ENCODE peak calls at places on chromosomes 6 and 20, in seven cellular contexts. One of them, this sample, is unnamed.

GRCh38 chr20:63553251-63553932 is 567 bp upstream of the FNDC11 start:
- DNase-seq in neuronal stem cell: peak; percentile 92
- DNase-seq in IMR-90: peak; percentile 83
- DNase-seq in mesendoderm: peak; percentile 91
- DNase-seq in trophoblast cell: peak; percentile 46
- DNase-seq in H1: peak; percentile 92
- DNase-seq in H9: peak; percentile 95
- DNase-seq in this sample: peak; percentile 89

GRCh38 chr6:156767603-156768467 is 9.3 kb upstream of the ARID1B start:
- DNase-seq in H1: no peak
- DNase-seq in trophoblast cell: peak; percentile 15
- DNase-seq in IMR-90: peak; percentile 68
- DNase-seq in mesendoderm: no peak
- DNase-seq in H9: no peak
- DNase-seq in neuronal stem cell: no peak
- DNase-seq in this sample: peak; percentile 27

GRCh38 chr20:20435453-20435852 is 67.5 kb downstream of the INSM1 start:
- DNase-seq in IMR-90: no peak
- DNase-seq in H9: no peak
- DNase-seq in mesendoderm: no peak
- DNase-seq in trophoblast cell: no peak
- DNase-seq in neuronal stem cell: no peak
- DNase-seq in H1: no peak
- DNase-seq in this sample: no peak

GRCh38 chr6:41442800-41443501 is 103.2 kb upstream of the FOXP4 start:
- DNase-seq in IMR-90: peak; percentile 27
- DNase-seq in H1: peak; percentile 71
- DNase-seq in neuronal stem cell: no peak
- DNase-seq in H9: peak; percentile 89
- DNase-seq in trophoblast cell: no peak
- DNase-seq in mesendoderm: peak; percentile 95
- DNase-seq in this sample: peak; percentile 52

GRCh38 chr6:30720738-30721197 is 616 bp downstream of the TUBB start:
- DNase-seq in IMR-90: peak; percentile 32
- DNase-seq in H9: peak; percentile 59
- DNase-seq in neuronal stem cell: no peak
- DNase-seq in mesendoderm: peak; percentile 81
- DNase-seq in H1: no peak
- DNase-seq in trophoblast cell: peak; percentile 54
- DNase-seq in this sample: peak; percentile 52

GRCh38 chr20:43948455-43948854 is 33.8 kb downstream of the TOX2 start:
- DNase-seq in mesendoderm: no peak
- DNase-seq in trophoblast cell: no peak
- DNase-seq in H9: no peak
- DNase-seq in H1: no peak
- DNase-seq in neuronal stem cell: no peak
- DNase-seq in IMR-90: no peak
- DNase-seq in this sample: no peak

GRCh38 chr6:136226027-136226673 is 24.0 kb downstream of the MTFR2 start:
- DNase-seq in H1: no peak
- DNase-seq in IMR-90: peak; percentile 67
- DNase-seq in mesendoderm: peak; percentile 45
- DNase-seq in trophoblast cell: peak; percentile 71
- DNase-seq in H9: peak; percentile 36
- DNase-seq in neuronal stem cell: peak; percentile 42
- DNase-seq in this sample: peak; percentile 70

GRCh38 chr6:150238294-150238693 is 95.5 kb downstream of the PPP1R14C start:
- DNase-seq in H1: no peak
- DNase-seq in H9: no peak
- DNase-seq in IMR-90: peak; percentile 16
- DNase-seq in mesendoderm: no peak
- DNase-seq in neuronal stem cell: no peak
- DNase-seq in trophoblast cell: no peak
- DNase-seq in this sample: no peak

GRCh38 chr6:122753688-122754056 is 25.8 kb upstream of the FABP7 start:
- DNase-seq in trophoblast cell: no peak
- DNase-seq in H1: no peak
- DNase-seq in neuronal stem cell: no peak
- DNase-seq in H9: no peak
- DNase-seq in mesendoderm: no peak
- DNase-seq in IMR-90: no peak
- DNase-seq in this sample: no peak

GRCh38 chr6:28841290-28841689 is 82.5 kb downstream of the TRIM27 start:
- DNase-seq in trophoblast cell: peak; percentile 29
- DNase-seq in neuronal stem cell: no peak
- DNase-seq in IMR-90: no peak
- DNase-seq in H9: peak; percentile 55
- DNase-seq in mesendoderm: peak; percentile 61
- DNase-seq in H1: no peak
- DNase-seq in this sample: no peak

GRCh38 chr6:14638932-14639875 is 521.6 kb downstream of the CD83 start:
- DNase-seq in trophoblast cell: peak; percentile 12
- DNase-seq in H1: no peak
- DNase-seq in H9: no peak
- DNase-seq in neuronal stem cell: peak; percentile 33
- DNase-seq in IMR-90: peak; percentile 60
- DNase-seq in mesendoderm: peak; percentile 66
- DNase-seq in this sample: peak; percentile 68

GRCh38 chr20:22453244-22454080 is 130.9 kb downstream of the FOXA2 start:
- DNase-seq in H9: no peak
- DNase-seq in IMR-90: no peak
- DNase-seq in neuronal stem cell: no peak
- DNase-seq in mesendoderm: peak; percentile 50
- DNase-seq in trophoblast cell: peak; percentile 39
- DNase-seq in H1: no peak
- DNase-seq in this sample: no peak

GRCh38 chr20:23873370-23874015 is 6.1 kb downstream of the CST5 start:
- DNase-seq in IMR-90: no peak
- DNase-seq in mesendoderm: no peak
- DNase-seq in H9: no peak
- DNase-seq in H1: no peak
- DNase-seq in trophoblast cell: no peak
- DNase-seq in neuronal stem cell: no peak
- DNase-seq in this sample: no peak

GRCh38 chr6:42864602-42865001 is 14.8 kb upstream of the RPL7L1 start:
- DNase-seq in neuronal stem cell: no peak
- DNase-seq in IMR-90: no peak
- DNase-seq in trophoblast cell: peak; percentile 26
- DNase-seq in H9: no peak
- DNase-seq in H1: no peak
- DNase-seq in mesendoderm: no peak
- DNase-seq in this sample: no peak

GRCh38 chr6:170256641-170257040 is 34.2 kb downstream of the DLL1 start:
- DNase-seq in mesendoderm: no peak
- DNase-seq in IMR-90: no peak
- DNase-seq in neuronal stem cell: no peak
- DNase-seq in H9: no peak
- DNase-seq in H1: no peak
- DNase-seq in trophoblast cell: no peak
- DNase-seq in this sample: no peak

GRCh38 chr20:48614593-48615274 is 213.1 kb downstream of the PREX1 start:
- DNase-seq in mesendoderm: no peak
- DNase-seq in trophoblast cell: no peak
- DNase-seq in neuronal stem cell: no peak
- DNase-seq in H9: no peak
- DNase-seq in H1: no peak
- DNase-seq in IMR-90: no peak
- DNase-seq in this sample: no peak

GRCh38 chr20:48615871-48616270 is 211.9 kb downstream of the PREX1 start:
- DNase-seq in H9: no peak
- DNase-seq in IMR-90: no peak
- DNase-seq in neuronal stem cell: no peak
- DNase-seq in trophoblast cell: no peak
- DNase-seq in mesendoderm: no peak
- DNase-seq in H1: no peak
- DNase-seq in this sample: no peak

GRCh38 chr20:48617481-48617880 is 210.3 kb downstream of the PREX1 start:
- DNase-seq in neuronal stem cell: no peak
- DNase-seq in trophoblast cell: no peak
- DNase-seq in IMR-90: no peak
- DNase-seq in mesendoderm: no peak
- DNase-seq in H1: no peak
- DNase-seq in H9: no peak
- DNase-seq in this sample: no peak

GRCh38 chr20:48618052-48618451 is 209.7 kb downstream of the PREX1 start:
- DNase-seq in trophoblast cell: no peak
- DNase-seq in IMR-90: no peak
- DNase-seq in neuronal stem cell: no peak
- DNase-seq in H1: no peak
- DNase-seq in mesendoderm: no peak
- DNase-seq in H9: no peak
- DNase-seq in this sample: no peak

DNA sequence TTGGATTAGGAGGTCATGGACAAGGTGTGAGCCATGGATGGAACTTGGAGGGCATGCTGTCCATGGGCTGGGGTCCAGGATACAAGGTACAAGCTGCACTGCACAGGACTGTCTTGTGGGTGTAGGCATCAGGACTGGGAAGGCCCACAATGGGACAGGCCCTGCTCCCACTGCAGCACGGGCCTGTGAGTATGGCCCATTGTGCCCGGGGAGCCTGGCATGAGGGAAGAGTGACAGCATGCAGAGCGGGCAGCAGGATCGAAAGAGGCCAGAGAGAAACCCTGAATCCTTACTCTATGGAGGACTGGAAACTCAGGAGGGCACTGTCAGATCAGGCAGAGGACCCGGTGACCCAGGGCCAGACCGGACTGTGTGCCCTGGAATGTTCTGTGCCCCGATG is 211.3 kb downstream of the PREX1 start:
- DNase-seq in H1: no peak
- DNase-seq in trophoblast cell: no peak
- DNase-seq in neuronal stem cell: no peak
- DNase-seq in IMR-90: no peak
- DNase-seq in mesendoderm: no peak
- DNase-seq in H9: no peak
- DNase-seq in this sample: no peak
- H4K8ac ChIP-seq in H1: no peak overlapping the region
- H4K8ac ChIP-seq in trophoblast cell: no peak overlapping the region
- H4K8ac ChIP-seq in neuronal stem cell: no peak overlapping the region
- H4K8ac ChIP-seq in IMR-90: no peak overlapping the region
- H4K8ac ChIP-seq in mesendoderm: no peak overlapping the region
- H4K8ac ChIP-seq in H9: no peak overlapping the region
- H4K8ac ChIP-seq in this sample: no peak overlapping the region

DNA sequence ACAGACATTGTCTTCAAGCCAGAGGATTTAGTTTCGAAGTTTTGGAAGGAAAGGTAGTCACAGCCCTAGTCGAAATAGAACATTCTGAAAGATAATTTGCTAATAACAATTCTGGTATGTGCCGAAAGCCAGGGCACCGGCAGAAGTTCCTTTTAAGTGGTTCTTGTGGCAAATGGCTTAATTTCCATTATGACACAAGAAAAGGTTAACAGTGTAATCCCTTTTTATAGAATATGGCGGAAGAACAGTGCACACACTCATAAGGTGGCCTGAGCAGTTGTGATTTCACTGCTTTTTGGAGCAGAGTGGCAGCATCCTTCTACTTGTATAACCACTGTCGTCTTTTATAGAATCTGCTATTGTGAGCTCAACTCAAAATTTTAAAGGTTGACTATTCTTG is 152.4 kb downstream of the SASH1 start:
- DNase-seq in IMR-90: no peak
- DNase-seq in trophoblast cell: no peak
- DNase-seq in mesendoderm: no peak
- DNase-seq in H9: no peak
- DNase-seq in H1: no peak
- DNase-seq in neuronal stem cell: no peak
- DNase-seq in this sample: no peak
- H3K9ac ChIP-seq in IMR-90: no peak overlapping the region
- H3K9ac ChIP-seq in trophoblast cell: no peak overlapping the region
- H3K9ac ChIP-seq in mesendoderm: no peak overlapping the region
- H3K9ac ChIP-seq in H9: no peak overlapping the region
- H3K9ac ChIP-seq in H1: no peak overlapping the region
- H3K9ac ChIP-seq in neuronal stem cell: no peak overlapping the region
- H3K9ac ChIP-seq in this sample: peak overlapping the region; percentile 88

GRCh38 chr20:50931306-50932015 is at the start of gene ADNP:
- DNase-seq in IMR-90: peak; percentile 86
- DNase-seq in H9: peak; percentile 92
- DNase-seq in trophoblast cell: peak; percentile 93
- DNase-seq in mesendoderm: peak; percentile 98
- DNase-seq in neuronal stem cell: peak; percentile 97
- DNase-seq in H1: peak; percentile 83
- DNase-seq in this sample: peak; percentile 93
- H4K8ac ChIP-seq in IMR-90: peak within 1 kb of the TSS; percentile 76
- H4K8ac ChIP-seq in H9: no peak within 1 kb of the TSS
- H4K8ac ChIP-seq in trophoblast cell: peak within 1 kb of the TSS; percentile 98
- H4K8ac ChIP-seq in mesendoderm: peak within 1 kb of the TSS; percentile 99
- H4K8ac ChIP-seq in neuronal stem cell: peak within 1 kb of the TSS; percentile 92
- H4K8ac ChIP-seq in H1: peak within 1 kb of the TSS; percentile 99
- H4K8ac ChIP-seq in this sample: peak within 1 kb of the TSS; percentile 97

DNA sequence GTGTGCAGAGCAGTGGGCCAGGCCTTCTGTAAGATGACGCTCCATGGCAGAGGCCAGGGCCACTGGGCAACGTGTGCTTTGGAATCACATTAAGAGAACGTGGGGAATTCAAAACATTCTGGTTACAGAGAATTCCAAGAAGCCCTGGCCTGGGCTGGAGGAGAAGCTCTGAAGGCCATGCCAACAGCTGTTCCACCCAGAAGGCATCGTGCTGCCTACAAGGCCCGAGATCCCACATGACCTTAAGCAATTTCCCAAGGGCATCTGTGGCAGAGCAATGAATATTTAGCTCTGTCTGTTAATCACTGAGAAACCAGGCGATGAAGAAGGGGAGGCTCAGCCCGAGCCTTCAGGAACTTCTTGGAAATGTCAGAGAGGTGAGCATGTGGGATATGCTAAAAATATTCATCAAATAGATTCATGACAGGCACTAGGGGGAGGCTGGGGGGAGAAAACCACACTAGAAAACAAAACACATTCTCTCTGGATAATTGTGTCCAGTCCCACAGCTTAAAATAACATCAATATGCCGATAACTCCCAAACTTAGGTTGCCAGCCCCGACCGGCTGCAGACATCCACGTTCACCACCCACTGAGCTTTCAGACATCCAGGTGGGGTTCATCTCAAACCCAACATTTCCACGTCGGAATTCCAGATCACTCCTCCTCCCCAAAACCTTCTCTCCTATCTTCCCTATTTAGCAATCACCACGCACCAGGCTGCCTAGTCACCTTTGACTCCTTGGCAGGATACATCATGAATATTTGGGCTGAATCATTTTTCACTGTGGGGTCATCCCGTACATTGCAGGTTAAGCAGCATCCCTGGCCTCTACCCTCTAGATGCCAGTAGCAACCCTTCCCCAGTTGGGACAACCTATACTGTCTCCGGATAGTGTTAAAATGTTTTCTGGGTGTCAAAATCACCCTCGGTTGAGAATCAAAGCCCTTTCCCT is 6.6 kb downstream of the SULF2 start:
- DNase-seq in H9: no peak
- DNase-seq in IMR-90: no peak
- DNase-seq in neuronal stem cell: no peak
- DNase-seq in H1: no peak
- DNase-seq in mesendoderm: no peak
- DNase-seq in trophoblast cell: peak; percentile 53
- DNase-seq in this sample: no peak
- H3K9ac ChIP-seq in H9: no peak overlapping the region
- H3K9ac ChIP-seq in IMR-90: no peak overlapping the region
- H3K9ac ChIP-seq in neuronal stem cell: no peak overlapping the region
- H3K9ac ChIP-seq in H1: no peak overlapping the region
- H3K9ac ChIP-seq in mesendoderm: no peak overlapping the region
- H3K9ac ChIP-seq in trophoblast cell: no peak overlapping the region
- H3K9ac ChIP-seq in this sample: no peak overlapping the region

GRCh38 chr6:26246553-26246952 is 118.4 kb upstream of the BTN3A2 start:
- DNase-seq in neuronal stem cell: no peak
- DNase-seq in H9: no peak
- DNase-seq in mesendoderm: no peak
- DNase-seq in H1: no peak
- DNase-seq in trophoblast cell: no peak
- DNase-seq in IMR-90: no peak
- DNase-seq in this sample: no peak
- H4K8ac ChIP-seq in neuronal stem cell: peak overlapping the region; percentile 43
- H4K8ac ChIP-seq in H9: no peak overlapping the region
- H4K8ac ChIP-seq in mesendoderm: no peak overlapping the region
- H4K8ac ChIP-seq in H1: no peak overlapping the region
- H4K8ac ChIP-seq in trophoblast cell: no peak overlapping the region
- H4K8ac ChIP-seq in IMR-90: no peak overlapping the region
- H4K8ac ChIP-seq in this sample: no peak overlapping the region

This sample was measured in mesenchymal stem cell.